ENCODE peak calls at places on chromosomes 12 and 14, in nine cellular contexts. Y, Z, P, T, H, Q, V, G and S are unnamed samples.

GRCh38 chr12:25801621-25802243 is 156.8 kb upstream of the RASSF8 start:
- DNase-seq in G (no peak), Q (no peak), H (no peak), V (no peak), Y (no peak), P (no peak), Z (no peak), T (no peak), S (no peak)

GRCh38 chr14:67352055-67352454 is 7.5 kb downstream of the ATP6V1D start:
- DNase-seq in T (no peak), P (no peak), H (no peak), Y (no peak), V (no peak), Z (no peak), Q (no peak), G (no peak), S (no peak)

GRCh38 chr12:119044094-119044493 is 62.8 kb downstream of the SRRM4 start:
- DNase-seq in H (no peak), T (no peak), Z (no peak), P (no peak), Q (no peak), V (no peak), G (no peak), Y (no peak), S (no peak)

GRCh38 chr12:62194616-62195015 is 65.6 kb upstream of the USP15 start:
- DNase-seq in P (no peak), G (no peak), Z (no peak), Q (no peak), T (no peak), H (no peak), V (no peak), Y (no peak), S (no peak)

GRCh38 chr12:108788076-108788782 is 56.9 kb upstream of the CORO1C start:
- DNase-seq in T (peak), P (no peak), H (no peak), Q (peak), V (no peak), Z (no peak), G (no peak), Y (peak), S (no peak)

GRCh38 chr12:49583361-49584094 is 15.6 kb upstream of the MCRS1 start:
- DNase-seq in Z (no peak), Q (no peak), V (no peak), Y (no peak), G (no peak), P (no peak), H (no peak), T (no peak), S (no peak)

GRCh38 chr14:80850197-80850814 is 91.2 kb downstream of the CEP128 start:
- DNase-seq in P (no peak), G (no peak), H (peak), Y (no peak), V (peak), Q (no peak), Z (no peak), T (no peak), S (no peak)

GRCh38 chr12:77847665-77848431 is 17.2 kb downstream of the NAV3 start:
- DNase-seq in H (no peak), Y (no peak), Z (peak), V (peak), T (no peak), Q (no peak), G (no peak), P (no peak), S (no peak)

GRCh38 chr14:49640540-49641417 is 5.7 kb upstream of the DNAAF2 start:
- DNase-seq in G (no peak), Q (no peak), T (no peak), V (no peak), H (no peak), Z (no peak), P (no peak), Y (no peak), S (no peak)

GRCh38 chr12:123931686-123932321 is 40.8 kb downstream of the CCDC92 start:
- DNase-seq in Q (no peak), H (no peak), G (no peak), T (no peak), P (no peak), Z (no peak), V (no peak), Y (no peak), S (no peak)

GRCh38 chr12:69540606-69541386 is 44.5 kb upstream of the CCT2 start:
- DNase-seq in G (no peak), Y (no peak), H (no peak), V (peak), Q (no peak), P (no peak), Z (peak), T (no peak), S (no peak)
- TF ChIP-seq CTCF in G (no peak), Y (no peak), H (no peak), V (peak), Q (peak), P (no peak), Z (no peak), T (no peak), S (no peak)

DNA sequence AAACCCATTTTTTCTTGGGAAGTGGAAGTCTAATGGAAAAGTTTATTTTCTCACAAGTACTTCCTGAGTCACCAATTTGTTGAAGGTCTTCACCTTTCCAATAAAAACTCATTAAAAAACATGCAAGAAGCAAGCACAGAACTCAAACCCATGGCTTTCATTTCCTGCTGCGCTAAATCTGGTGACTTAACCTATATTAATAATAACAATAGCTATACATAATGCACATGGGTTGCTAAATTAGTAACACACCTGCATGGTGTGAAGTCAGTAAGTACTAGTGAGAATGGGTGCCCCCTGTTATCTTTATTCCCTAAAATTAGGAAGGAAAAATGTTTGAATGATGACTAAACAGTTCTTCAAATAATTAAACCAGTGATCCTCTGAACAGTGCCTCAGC is 52.3 kb downstream of the PPP2R5C start:
- DNase-seq in T (no peak), Z (no peak), G (no peak), Y (no peak), H (no peak), P (no peak), V (no peak), Q (no peak), S (no peak)
- H3K4me3 ChIP-seq in T (no peak), Z (no peak), G (no peak), Y (no peak), H (no peak), P (no peak), V (no peak), Q (no peak), S (no peak)

DNA sequence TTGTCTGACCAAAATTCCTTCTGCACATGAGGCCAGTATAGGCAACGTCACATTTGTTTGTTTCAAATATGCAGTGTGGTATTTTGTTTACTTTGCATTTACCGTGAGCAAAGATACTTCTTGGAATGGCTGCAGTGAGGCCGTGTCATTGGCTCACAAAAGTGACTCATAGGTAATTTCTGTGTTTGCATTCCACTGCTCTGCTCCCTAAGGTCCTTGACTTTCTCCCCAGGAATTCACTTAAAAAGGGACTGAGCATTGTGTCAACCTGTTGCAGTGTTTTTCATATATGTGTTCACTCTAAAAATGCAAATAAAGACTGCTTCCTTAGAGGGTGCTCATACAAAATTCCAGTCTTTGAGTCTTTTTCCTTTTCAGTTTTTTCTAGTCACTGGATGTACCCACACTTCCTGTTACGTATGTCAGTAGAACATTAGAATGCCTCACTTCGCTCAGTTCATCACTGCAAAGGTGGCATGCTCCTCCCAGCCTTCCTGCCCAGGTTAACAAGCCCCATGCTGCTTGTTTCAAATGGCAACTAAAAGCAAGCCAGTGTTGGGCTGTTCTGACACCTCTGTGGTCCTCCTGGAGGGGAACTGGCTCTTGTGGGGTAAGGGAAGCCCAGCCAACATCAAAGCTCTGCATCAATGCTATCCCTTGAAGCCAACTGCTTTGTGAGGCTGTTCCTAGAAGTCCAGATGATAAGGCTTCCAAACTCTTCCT is 9.1 kb downstream of the C12orf76 start:
- DNase-seq in V (peak), Y (no peak), P (peak), H (no peak), G (no peak), T (no peak), Q (no peak), Z (peak), S (no peak)
- H3K27ac ChIP-seq in V (peak), Y (no peak), P (peak), H (peak), G (peak), T (no peak), Q (no peak), Z (peak), S (peak)

GRCh38 chr14:42909659-42910058 is 1303.0 kb downstream of the LRFN5 start:
- DNase-seq in Y (no peak), Z (no peak), V (no peak), H (no peak), G (no peak), T (no peak), Q (no peak), P (no peak), S (no peak)

DNA sequence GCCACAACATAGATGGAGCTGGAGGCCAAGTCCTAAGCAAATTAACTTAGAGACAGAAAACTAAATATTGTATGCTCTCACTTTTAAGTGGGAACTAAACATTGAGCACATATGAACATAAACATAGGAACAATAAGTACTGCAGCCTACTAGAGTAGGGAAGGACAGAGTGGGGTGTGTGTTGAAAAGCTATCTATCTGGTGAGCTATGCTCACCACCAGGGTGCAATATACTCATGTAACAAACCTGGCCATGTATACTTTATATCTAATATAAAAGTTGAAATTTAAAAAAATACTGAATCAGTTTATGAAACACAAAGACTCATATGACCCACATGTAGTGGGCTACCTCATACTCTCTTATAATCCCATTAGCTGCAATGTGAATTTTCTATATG is 1305.0 kb downstream of the LRFN5 start:
- DNase-seq in P (no peak), V (no peak), Z (no peak), Y (no peak), G (no peak), H (no peak), T (no peak), Q (no peak), S (no peak)
- TF ChIP-seq CTCF in P (no peak), V (peak), Z (peak), Y (no peak), G (no peak), H (no peak), T (no peak), Q (no peak), S (no peak)

GRCh38 chr12:130838951-130839769 is at the start of gene STX2:
- DNase-seq in H (peak), P (peak), T (peak), V (peak), G (peak), Z (peak), Y (peak), Q (peak), S (peak)

GRCh38 chr12:130835011-130835410 is 4.0 kb downstream of the STX2 start:
- DNase-seq in T (no peak), P (no peak), V (no peak), Y (no peak), H (no peak), G (peak), Q (no peak), Z (no peak), S (peak)

GRCh38 chr12:130835436-130835835 is 3.6 kb downstream of the STX2 start:
- DNase-seq in H (no peak), V (no peak), T (no peak), Z (no peak), P (no peak), G (no peak), Y (no peak), Q (no peak), S (no peak)

GRCh38 chr12:130838284-130838950 is 633 bp downstream of the STX2 start:
- DNase-seq in P (peak), Y (peak), Z (peak), V (no peak), T (no peak), H (peak), G (no peak), Q (no peak), S (no peak)

DNA sequence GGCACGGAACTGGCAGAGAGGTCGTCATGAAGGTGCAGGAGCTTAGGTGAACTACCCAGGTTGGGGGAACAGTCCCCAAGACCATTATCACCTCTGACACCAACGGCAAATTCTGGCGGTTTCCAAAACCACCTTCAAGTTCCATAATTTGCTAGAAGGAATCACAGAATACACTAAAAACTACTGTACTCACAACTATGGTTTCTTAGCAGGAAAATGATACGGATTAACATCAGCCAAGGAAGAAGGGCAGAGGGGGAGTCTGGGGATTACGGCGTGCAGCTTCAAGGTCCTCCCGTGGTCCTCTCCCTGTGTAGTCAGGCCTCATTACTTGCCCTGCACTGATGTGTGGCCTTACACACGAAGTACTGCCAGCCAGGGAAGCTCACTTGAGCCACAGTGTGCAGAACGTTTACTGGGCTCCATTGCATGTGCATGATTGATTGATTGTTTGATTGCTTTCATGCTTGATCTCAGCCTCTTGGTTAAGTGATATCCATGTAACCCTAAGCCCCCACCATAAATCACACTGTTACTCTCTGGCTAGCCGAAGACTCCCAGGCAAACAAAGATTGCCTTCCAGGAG is 813 bp upstream of the STX2 start:
- DNase-seq in Z (no peak), V (no peak), Q (no peak), H (no peak), G (no peak), T (no peak), P (no peak), Y (no peak), S (no peak)
- H3K4me3 ChIP-seq in Z (peak), V (peak), Q (peak), H (no peak), G (peak), T (peak), P (peak), Y (peak), S (peak)

GRCh38 chr14:77314539-77314938 is 6.1 kb downstream of the POMT2 start:
- DNase-seq in Y (no peak), P (no peak), H (no peak), Z (no peak), Q (no peak), G (no peak), T (no peak), V (no peak), S (no peak)
- H3K27ac ChIP-seq in Y (no peak), P (no peak), H (peak), Z (no peak), Q (no peak), G (peak), T (no peak), V (peak), S (no peak)

DNA sequence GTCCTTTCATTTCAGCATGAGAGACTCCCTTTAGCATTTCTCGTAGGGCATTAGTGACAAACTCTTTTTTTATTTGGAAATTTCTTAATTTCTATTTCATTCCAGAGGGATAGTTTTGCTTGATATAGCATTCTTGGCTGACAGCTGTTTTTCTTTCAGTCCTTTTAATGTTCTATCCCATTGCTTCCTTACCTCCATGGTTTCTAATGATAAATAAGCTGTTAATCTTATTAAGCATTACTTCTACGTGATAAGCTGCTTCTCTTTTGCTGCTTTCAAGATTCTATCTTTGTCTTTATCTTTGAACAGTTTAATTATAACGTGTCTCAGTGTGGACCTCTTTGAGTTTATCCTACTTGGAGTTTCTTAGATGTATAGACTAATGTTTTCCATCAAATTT is 11.6 kb upstream of the TMEM63C start:
- DNase-seq in P (no peak), Y (no peak), Z (no peak), V (no peak), G (no peak), T (no peak), H (no peak), Q (no peak), S (no peak)
- TF ChIP-seq CTCF in P (no peak), Y (no peak), Z (no peak), V (no peak), G (no peak), T (no peak), H (no peak), Q (no peak), S (no peak)

DNA sequence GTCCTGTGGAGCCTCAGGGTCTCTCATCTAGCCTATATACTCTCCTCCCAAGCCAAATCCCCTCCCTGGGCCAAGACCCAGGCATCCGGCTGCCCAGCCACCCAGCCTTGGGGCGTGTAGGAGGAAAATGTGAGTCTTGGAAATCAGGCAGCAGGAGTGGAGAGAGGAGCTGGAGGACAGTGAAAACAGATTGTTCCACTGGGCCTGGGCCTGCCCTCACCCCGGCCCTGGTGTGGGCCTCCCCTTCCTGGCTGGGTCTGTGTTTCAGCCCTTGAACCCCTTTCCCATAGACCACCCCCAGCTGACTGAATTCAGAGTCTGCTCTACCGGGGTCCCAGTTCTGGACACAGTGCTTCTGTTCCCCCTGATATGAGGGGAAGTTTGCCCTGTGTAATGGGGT is 6.7 kb downstream of the ITGA5 start:
- DNase-seq in Z (no peak), T (no peak), V (no peak), H (no peak), G (no peak), Y (no peak), Q (no peak), P (no peak), S (no peak)
- H3K4me3 ChIP-seq in Z (no peak), T (no peak), V (no peak), H (no peak), G (peak), Y (no peak), Q (peak), P (peak), S (peak)

DNA sequence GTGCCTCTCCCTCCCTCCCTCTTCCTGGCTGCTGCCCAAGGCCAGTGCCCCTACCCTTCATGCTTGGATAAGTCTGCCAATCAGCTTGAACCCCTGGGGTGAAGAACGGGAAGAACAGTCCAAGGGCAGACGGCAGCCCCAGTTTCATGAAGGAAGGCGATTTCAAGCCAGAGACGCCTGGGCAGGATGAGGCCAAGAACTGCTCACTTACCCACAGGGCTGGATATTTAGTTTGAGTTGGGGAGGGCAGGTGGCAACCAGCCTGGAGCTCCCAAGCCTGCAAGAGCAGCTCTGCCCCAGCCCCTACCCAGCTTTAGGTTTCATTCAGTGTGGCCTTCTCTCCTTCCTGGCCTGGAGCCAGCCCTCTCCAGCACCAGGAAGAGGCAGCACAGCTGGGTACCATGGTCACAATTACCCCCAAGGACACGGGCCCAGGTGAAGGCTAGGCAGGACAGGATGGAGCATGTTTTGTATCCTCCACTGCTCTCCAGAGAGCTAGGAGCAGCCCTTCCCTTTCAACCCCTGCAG is 35.9 kb upstream of the LTBP2 start:
- DNase-seq in Q (no peak), Y (no peak), G (peak), P (no peak), V (no peak), T (peak), H (no peak), Z (no peak), S (no peak)
- H3K27ac ChIP-seq in Q (no peak), Y (no peak), G (no peak), P (no peak), V (no peak), T (no peak), H (no peak), Z (no peak), S (peak)

DNA sequence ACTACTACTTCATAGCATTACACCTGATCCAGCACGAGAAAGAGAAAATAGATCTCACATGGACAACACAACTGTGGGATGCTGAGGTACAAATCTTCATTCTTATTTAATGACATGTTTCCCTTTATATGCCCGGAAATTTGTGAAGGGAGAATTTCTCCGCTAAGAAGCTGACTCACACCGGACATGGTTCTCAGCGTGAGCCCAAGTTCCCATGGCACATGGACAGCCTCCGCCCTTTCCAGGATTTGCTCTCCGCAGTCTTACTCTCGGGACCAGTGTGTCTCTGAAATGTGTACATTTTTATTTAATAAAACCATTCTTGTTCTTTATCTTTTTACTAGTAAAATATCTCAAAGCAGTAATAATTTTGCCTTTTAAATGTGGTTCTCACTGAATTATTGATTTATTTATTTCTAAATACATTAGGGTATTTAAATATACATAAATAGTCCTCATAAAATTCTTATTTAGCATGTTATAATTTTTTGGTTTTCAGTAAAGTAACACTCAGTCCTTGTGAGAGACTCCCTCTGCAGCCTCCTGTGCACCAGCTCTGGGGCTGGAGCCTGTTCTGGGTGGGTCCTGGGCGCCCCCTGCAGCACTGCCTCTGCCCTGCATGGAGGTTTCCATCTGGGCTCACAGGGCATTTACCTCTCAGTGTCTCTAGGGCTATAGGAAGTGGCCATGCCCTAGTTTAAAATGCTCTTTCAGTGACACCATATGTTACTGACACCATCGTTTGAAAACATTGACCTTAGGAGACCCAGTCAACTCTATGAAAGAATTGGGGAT is 1155.0 kb downstream of the TMEM121 start:
- DNase-seq in V (no peak), Y (no peak), H (no peak), G (no peak), Z (no peak), Q (no peak), T (no peak), P (no peak), S (no peak)
- TF ChIP-seq CTCF in V (no peak), Y (no peak), H (no peak), G (no peak), Z (no peak), Q (no peak), T (no peak), P (no peak), S (no peak)